ENCODE peak calls at places on chromosomes 7 and 10, in nine cellular contexts. One of them, this sample, is unnamed. For H3K4me1, the result is how much of the 10 kb centered on the place peaks cover.

GRCh38 chr10:15472431-15473400 is 101.6 kb upstream of the FAM171A1 start:
- DNase-seq in pancreas: no peak
- DNase-seq in cardiac muscle cell: peak
- DNase-seq in body of pancreas: no peak
- DNase-seq in heart left ventricle: no peak
- DNase-seq in CD8-positive, alpha-beta memory T cell: no peak
- DNase-seq in CD8-positive, alpha-beta T cell: no peak
- DNase-seq in heart right ventricle: no peak
- DNase-seq in SK-N-SH: no peak
- DNase-seq in this sample: peak

GRCh38 chr7:133770863-133771492 is 356.2 kb upstream of the LRGUK start:
- DNase-seq in pancreas: no peak
- DNase-seq in SK-N-SH: no peak
- DNase-seq in CD8-positive, alpha-beta memory T cell: no peak
- DNase-seq in heart right ventricle: no peak
- DNase-seq in body of pancreas: no peak
- DNase-seq in cardiac muscle cell: peak
- DNase-seq in heart left ventricle: no peak
- DNase-seq in CD8-positive, alpha-beta T cell: no peak
- DNase-seq in this sample: peak

GRCh38 chr7:24419070-24419469 is 135.1 kb downstream of the NPY start:
- DNase-seq in SK-N-SH: peak
- DNase-seq in body of pancreas: no peak
- DNase-seq in cardiac muscle cell: peak
- DNase-seq in CD8-positive, alpha-beta memory T cell: no peak
- DNase-seq in heart left ventricle: no peak
- DNase-seq in pancreas: no peak
- DNase-seq in heart right ventricle: no peak
- DNase-seq in CD8-positive, alpha-beta T cell: no peak
- DNase-seq in this sample: peak

GRCh38 chr7:97064972-97065587 is 40.4 kb upstream of the DLX5 start:
- DNase-seq in heart right ventricle: no peak
- DNase-seq in cardiac muscle cell: peak
- DNase-seq in CD8-positive, alpha-beta T cell: no peak
- DNase-seq in body of pancreas: peak
- DNase-seq in SK-N-SH: peak
- DNase-seq in heart left ventricle: no peak
- DNase-seq in CD8-positive, alpha-beta memory T cell: peak
- DNase-seq in pancreas: peak
- DNase-seq in this sample: peak

GRCh38 chr7:156993021-156993924 is 17.2 kb downstream of the MNX1 start:
- DNase-seq in heart left ventricle: no peak
- DNase-seq in CD8-positive, alpha-beta memory T cell: no peak
- DNase-seq in body of pancreas: peak
- DNase-seq in CD8-positive, alpha-beta T cell: no peak
- DNase-seq in cardiac muscle cell: peak
- DNase-seq in pancreas: no peak
- DNase-seq in SK-N-SH: peak
- DNase-seq in heart right ventricle: no peak
- DNase-seq in this sample: no peak

GRCh38 chr10:28906934-28907333 is 229.6 kb downstream of the BAMBI start:
- DNase-seq in CD8-positive, alpha-beta memory T cell: no peak
- DNase-seq in pancreas: no peak
- DNase-seq in SK-N-SH: no peak
- DNase-seq in CD8-positive, alpha-beta T cell: no peak
- DNase-seq in cardiac muscle cell: peak
- DNase-seq in heart right ventricle: no peak
- DNase-seq in heart left ventricle: no peak
- DNase-seq in body of pancreas: no peak
- DNase-seq in this sample: peak

GRCh38 chr10:73648252-73648651 is 7.0 kb upstream of the MYOZ1 start:
- DNase-seq in body of pancreas: no peak
- DNase-seq in heart left ventricle: peak
- DNase-seq in pancreas: no peak
- DNase-seq in CD8-positive, alpha-beta T cell: no peak
- DNase-seq in heart right ventricle: peak
- DNase-seq in CD8-positive, alpha-beta memory T cell: no peak
- DNase-seq in cardiac muscle cell: peak
- DNase-seq in SK-N-SH: peak
- DNase-seq in this sample: no peak

GRCh38 chr7:84070101-84070500 is 124.5 kb downstream of the SEMA3A start:
- DNase-seq in body of pancreas: no peak
- DNase-seq in pancreas: no peak
- DNase-seq in SK-N-SH: no peak
- DNase-seq in cardiac muscle cell: no peak
- DNase-seq in heart left ventricle: no peak
- DNase-seq in heart right ventricle: no peak
- DNase-seq in CD8-positive, alpha-beta T cell: no peak
- DNase-seq in CD8-positive, alpha-beta memory T cell: no peak
- DNase-seq in this sample: no peak

GRCh38 chr7:139071683-139072082 is 35.8 kb upstream of the ZC3HAV1L start:
- DNase-seq in cardiac muscle cell: no peak
- DNase-seq in SK-N-SH: no peak
- DNase-seq in CD8-positive, alpha-beta memory T cell: peak
- DNase-seq in pancreas: no peak
- DNase-seq in heart right ventricle: no peak
- DNase-seq in CD8-positive, alpha-beta T cell: no peak
- DNase-seq in heart left ventricle: no peak
- DNase-seq in body of pancreas: no peak
- DNase-seq in this sample: no peak

GRCh38 chr7:1700536-1701333 is 30.7 kb downstream of the ELFN1 start:
- DNase-seq in cardiac muscle cell: no peak
- DNase-seq in body of pancreas: no peak
- DNase-seq in CD8-positive, alpha-beta memory T cell: no peak
- DNase-seq in SK-N-SH: peak
- DNase-seq in heart left ventricle: peak
- DNase-seq in CD8-positive, alpha-beta T cell: no peak
- DNase-seq in heart right ventricle: no peak
- DNase-seq in pancreas: peak
- DNase-seq in this sample: no peak

DNA sequence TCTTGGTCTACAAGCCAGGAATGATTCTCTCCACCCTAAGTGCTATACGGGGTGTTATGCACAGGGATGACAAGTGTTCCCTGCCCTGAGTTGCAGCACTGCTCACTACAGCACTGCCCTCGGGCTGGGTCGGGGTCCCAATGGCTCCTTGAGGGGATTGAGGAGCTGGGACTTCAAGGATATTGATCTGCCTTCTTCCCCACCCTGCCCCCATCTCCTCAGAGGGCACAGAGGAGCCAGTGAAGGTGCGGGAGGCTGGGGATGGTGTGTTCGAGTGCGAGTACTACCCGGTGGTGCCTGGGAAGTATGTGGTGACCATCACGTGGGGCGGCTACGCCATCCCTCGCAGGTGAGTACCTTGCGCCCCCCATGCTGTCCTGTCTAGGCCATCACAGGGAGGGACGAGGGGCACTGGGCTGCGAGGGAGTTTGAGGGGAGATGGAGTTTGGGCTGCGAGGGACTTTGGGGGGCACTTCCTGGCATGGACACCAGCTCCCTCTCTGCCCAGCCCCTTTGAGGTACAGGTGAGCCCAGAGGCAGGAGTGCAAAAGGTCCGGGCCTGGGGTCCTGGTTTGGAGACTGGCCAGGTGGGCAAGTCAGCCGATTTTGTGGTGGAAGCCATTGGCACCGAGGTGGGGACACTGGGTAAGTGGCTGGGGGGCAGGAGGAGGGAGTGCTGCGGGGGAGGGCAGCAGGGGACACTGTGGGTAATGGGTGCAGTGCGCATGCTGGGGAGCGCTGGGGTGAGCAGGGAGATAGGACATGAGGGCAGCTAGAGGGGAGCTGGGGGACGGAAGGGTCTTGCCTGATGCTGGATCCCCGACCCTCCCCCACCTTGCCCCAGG is 10.3 kb downstream of the FLNC start:
- DNase-seq in CD8-positive, alpha-beta T cell: no peak
- DNase-seq in CD8-positive, alpha-beta memory T cell: no peak
- DNase-seq in body of pancreas: peak
- DNase-seq in pancreas: no peak
- DNase-seq in heart right ventricle: peak
- DNase-seq in cardiac muscle cell: no peak
- DNase-seq in SK-N-SH: no peak
- DNase-seq in heart left ventricle: peak
- DNase-seq in this sample: no peak
- H3K4me1 ChIP-seq in CD8-positive, alpha-beta T cell: under half
- H3K4me1 ChIP-seq in CD8-positive, alpha-beta memory T cell: under half
- H3K4me1 ChIP-seq in body of pancreas: under half
- H3K4me1 ChIP-seq in pancreas: under half
- H3K4me1 ChIP-seq in heart right ventricle: under half
- H3K4me1 ChIP-seq in cardiac muscle cell: under half
- H3K4me1 ChIP-seq in SK-N-SH: under half
- H3K4me1 ChIP-seq in heart left ventricle: under half
- H3K4me1 ChIP-seq in this sample: under half

GRCh38 chr10:97895915-97896314 is 46.3 kb downstream of the GOLGA7B start:
- DNase-seq in heart left ventricle: no peak
- DNase-seq in heart right ventricle: no peak
- DNase-seq in CD8-positive, alpha-beta T cell: no peak
- DNase-seq in SK-N-SH: no peak
- DNase-seq in CD8-positive, alpha-beta memory T cell: no peak
- DNase-seq in body of pancreas: no peak
- DNase-seq in pancreas: no peak
- DNase-seq in cardiac muscle cell: no peak
- DNase-seq in this sample: no peak

GRCh38 chr10:97894092-97894491 is 44.4 kb downstream of the GOLGA7B start:
- DNase-seq in pancreas: no peak
- DNase-seq in SK-N-SH: no peak
- DNase-seq in cardiac muscle cell: no peak
- DNase-seq in CD8-positive, alpha-beta T cell: no peak
- DNase-seq in heart right ventricle: no peak
- DNase-seq in CD8-positive, alpha-beta memory T cell: no peak
- DNase-seq in body of pancreas: no peak
- DNase-seq in heart left ventricle: no peak
- DNase-seq in this sample: no peak

GRCh38 chr10:97892961-97893360 is 43.3 kb downstream of the GOLGA7B start:
- DNase-seq in heart left ventricle: no peak
- DNase-seq in cardiac muscle cell: no peak
- DNase-seq in CD8-positive, alpha-beta memory T cell: no peak
- DNase-seq in pancreas: no peak
- DNase-seq in heart right ventricle: no peak
- DNase-seq in CD8-positive, alpha-beta T cell: no peak
- DNase-seq in SK-N-SH: no peak
- DNase-seq in body of pancreas: no peak
- DNase-seq in this sample: no peak

GRCh38 chr10:97896756-97897155 is 47.1 kb downstream of the GOLGA7B start:
- DNase-seq in pancreas: no peak
- DNase-seq in CD8-positive, alpha-beta memory T cell: no peak
- DNase-seq in CD8-positive, alpha-beta T cell: no peak
- DNase-seq in heart left ventricle: no peak
- DNase-seq in body of pancreas: no peak
- DNase-seq in SK-N-SH: no peak
- DNase-seq in heart right ventricle: no peak
- DNase-seq in cardiac muscle cell: no peak
- DNase-seq in this sample: no peak

DNA sequence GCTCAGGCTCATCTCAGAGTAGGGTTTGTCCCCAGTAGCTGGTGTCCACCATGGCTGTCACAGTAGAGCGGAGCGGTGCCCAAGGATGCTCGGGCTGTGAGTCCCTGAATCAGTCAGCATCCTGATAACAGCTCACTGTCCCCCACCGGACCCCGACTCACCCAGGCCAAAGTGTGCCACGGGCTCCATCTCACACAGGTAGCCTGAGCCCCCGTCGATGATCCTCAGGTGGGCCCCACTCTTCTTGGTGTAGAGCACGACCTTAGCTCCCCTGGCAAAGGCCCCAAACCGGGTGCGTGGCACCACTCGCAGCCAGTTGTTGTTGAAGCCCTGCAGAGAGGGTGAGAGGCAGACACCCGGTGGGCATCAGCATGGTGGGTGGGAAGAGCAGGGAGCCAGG is 45.4 kb downstream of the GOLGA7B start:
- DNase-seq in heart right ventricle: no peak
- DNase-seq in CD8-positive, alpha-beta T cell: no peak
- DNase-seq in body of pancreas: no peak
- DNase-seq in SK-N-SH: no peak
- DNase-seq in pancreas: no peak
- DNase-seq in cardiac muscle cell: no peak
- DNase-seq in CD8-positive, alpha-beta memory T cell: no peak
- DNase-seq in heart left ventricle: no peak
- DNase-seq in this sample: no peak
- H3K4me1 ChIP-seq in heart right ventricle: under half
- H3K4me1 ChIP-seq in CD8-positive, alpha-beta T cell: under half
- H3K4me1 ChIP-seq in body of pancreas: under half
- H3K4me1 ChIP-seq in SK-N-SH: under half
- H3K4me1 ChIP-seq in pancreas: under half
- H3K4me1 ChIP-seq in cardiac muscle cell: under half
- H3K4me1 ChIP-seq in CD8-positive, alpha-beta memory T cell: under half
- H3K4me1 ChIP-seq in heart left ventricle: under half
- H3K4me1 ChIP-seq in this sample: under half

GRCh38 chr10:102648269-102648888 is 4.1 kb downstream of the TRIM8 start:
- DNase-seq in pancreas: no peak
- DNase-seq in cardiac muscle cell: no peak
- DNase-seq in heart left ventricle: peak
- DNase-seq in body of pancreas: no peak
- DNase-seq in CD8-positive, alpha-beta memory T cell: no peak
- DNase-seq in heart right ventricle: no peak
- DNase-seq in SK-N-SH: no peak
- DNase-seq in CD8-positive, alpha-beta T cell: no peak
- DNase-seq in this sample: no peak

GRCh38 chr10:102648889-102649752 is 4.8 kb downstream of the TRIM8 start:
- DNase-seq in pancreas: no peak
- DNase-seq in SK-N-SH: peak
- DNase-seq in heart right ventricle: no peak
- DNase-seq in CD8-positive, alpha-beta T cell: peak
- DNase-seq in cardiac muscle cell: no peak
- DNase-seq in body of pancreas: peak
- DNase-seq in CD8-positive, alpha-beta memory T cell: peak
- DNase-seq in heart left ventricle: peak
- DNase-seq in this sample: no peak

GRCh38 chr10:102650655-102651454 is 6.6 kb downstream of the TRIM8 start:
- DNase-seq in heart left ventricle: peak
- DNase-seq in SK-N-SH: no peak
- DNase-seq in heart right ventricle: no peak
- DNase-seq in CD8-positive, alpha-beta memory T cell: no peak
- DNase-seq in pancreas: no peak
- DNase-seq in cardiac muscle cell: no peak
- DNase-seq in CD8-positive, alpha-beta T cell: no peak
- DNase-seq in body of pancreas: no peak
- DNase-seq in this sample: no peak

GRCh38 chr10:102651455-102652169 is 7.3 kb downstream of the TRIM8 start:
- DNase-seq in body of pancreas: no peak
- DNase-seq in CD8-positive, alpha-beta memory T cell: no peak
- DNase-seq in heart right ventricle: no peak
- DNase-seq in SK-N-SH: no peak
- DNase-seq in cardiac muscle cell: no peak
- DNase-seq in CD8-positive, alpha-beta T cell: no peak
- DNase-seq in heart left ventricle: peak
- DNase-seq in pancreas: no peak
- DNase-seq in this sample: no peak

GRCh38 chr10:102649770-102650654 is 5.7 kb downstream of the TRIM8 start:
- DNase-seq in pancreas: no peak
- DNase-seq in CD8-positive, alpha-beta memory T cell: no peak
- DNase-seq in heart right ventricle: no peak
- DNase-seq in heart left ventricle: peak
- DNase-seq in SK-N-SH: peak
- DNase-seq in CD8-positive, alpha-beta T cell: no peak
- DNase-seq in body of pancreas: no peak
- DNase-seq in cardiac muscle cell: no peak
- DNase-seq in this sample: no peak
- H3K4me1 ChIP-seq in pancreas: under half
- H3K4me1 ChIP-seq in CD8-positive, alpha-beta memory T cell: half or more
- H3K4me1 ChIP-seq in heart right ventricle: half or more
- H3K4me1 ChIP-seq in heart left ventricle: half or more
- H3K4me1 ChIP-seq in SK-N-SH: under half
- H3K4me1 ChIP-seq in CD8-positive, alpha-beta T cell: half or more
- H3K4me1 ChIP-seq in body of pancreas: half or more
- H3K4me1 ChIP-seq in cardiac muscle cell: under half
- H3K4me1 ChIP-seq in this sample: half or more

GRCh38 chr7:116525913-116526857 is 1.3 kb downstream of the CAV1 start:
- DNase-seq in heart left ventricle: peak
- DNase-seq in body of pancreas: peak
- DNase-seq in CD8-positive, alpha-beta T cell: peak
- DNase-seq in cardiac muscle cell: peak
- DNase-seq in CD8-positive, alpha-beta memory T cell: peak
- DNase-seq in pancreas: peak
- DNase-seq in SK-N-SH: peak
- DNase-seq in heart right ventricle: peak
- DNase-seq in this sample: peak
- H3K4me1 ChIP-seq in heart left ventricle: under half
- H3K4me1 ChIP-seq in body of pancreas: under half
- H3K4me1 ChIP-seq in CD8-positive, alpha-beta T cell: under half
- H3K4me1 ChIP-seq in cardiac muscle cell: under half
- H3K4me1 ChIP-seq in CD8-positive, alpha-beta memory T cell: under half
- H3K4me1 ChIP-seq in pancreas: under half
- H3K4me1 ChIP-seq in SK-N-SH: under half
- H3K4me1 ChIP-seq in heart right ventricle: half or more
- H3K4me1 ChIP-seq in this sample: half or more

This sample was measured in adipocyte.